ENCODE peak calls at places on chromosomes 13 and 19, in six cellular contexts. L, Q, Z, U, D and M are unnamed samples.
A peak's percentile ranks its signal among the peaks of the same experiment; 100 is the strongest.

GRCh38 chr19:7386308-7386707 is 37.6 kb downstream of the ARHGEF18 start:
- DNase-seq in U (no peak), Q (no peak), L (no peak), Z (no peak), D (no peak), M (no peak)

GRCh38 chr13:98442391-98443230 is 134.3 kb downstream of the STK24 start:
- DNase-seq in U (no peak), L (no peak), Z (no peak), Q (no peak), D (no peak), M (no peak)

GRCh38 chr13:59477011-59477410 is 686.7 kb downstream of the DIAPH3 start:
- DNase-seq in D (no peak), U (no peak), Q (no peak), L (no peak), Z (no peak), M (no peak)

GRCh38 chr19:7063339-7063738 is 4.9 kb upstream of the MBD3L3 start:
- DNase-seq in Z (no peak), L (no peak), U (no peak), D (no peak), Q (no peak), M (no peak)

GRCh38 chr13:80778302-80778701 is 437.4 kb upstream of the SPRY2 start:
- DNase-seq in L (no peak), D (no peak), Z (no peak), U (no peak), Q (no peak), M (no peak)

GRCh38 chr13:21402586-21403307 is 56.4 kb downstream of the ZDHHC20 start:
- DNase-seq in Z (no peak), D (no peak), Q (no peak), L (no peak), U (no peak), M (no peak)

GRCh38 chr19:28619842-28620429 is 593.0 kb downstream of the UQCRFS1 start:
- DNase-seq in D (no peak), Q (no peak), U (no peak), L (no peak), Z (peak; percentile 86), M (no peak)

GRCh38 chr19:4717191-4717965 is 6.3 kb downstream of the DPP9 start:
- DNase-seq in Z (no peak), D (no peak), U (no peak), L (no peak), Q (no peak), M (no peak)

GRCh38 chr19:41376241-41376997 is at the start of gene TMEM91:
- DNase-seq in Z (no peak), U (peak; percentile 60), L (no peak), Q (no peak), D (peak; percentile 33), M (no peak)

GRCh38 chr19:56874530-56874929 is 34.0 kb upstream of the PEG3 start:
- DNase-seq in Q (no peak), D (no peak), Z (no peak), L (no peak), U (no peak), M (no peak)

GRCh38 chr19:56866563-56866962 is 26.0 kb upstream of the PEG3 start:
- DNase-seq in Z (no peak), Q (no peak), D (no peak), U (no peak), L (no peak), M (no peak)

GRCh38 chr19:56868446-56868845 is 27.9 kb upstream of the PEG3 start:
- DNase-seq in L (no peak), D (no peak), Q (no peak), U (no peak), Z (no peak), M (no peak)

GRCh38 chr19:56873493-56873892 is 33.0 kb upstream of the PEG3 start:
- DNase-seq in Z (no peak), Q (no peak), L (no peak), D (no peak), U (no peak), M (no peak)

GRCh38 chr19:56869886-56870285 is 29.4 kb upstream of the PEG3 start:
- DNase-seq in U (no peak), Z (no peak), D (no peak), Q (no peak), L (no peak), M (no peak)
- H3K9me3 ChIP-seq in U (no peaks in the 10 kb centered on the region), Z (peaks cover 4% of the 10 kb centered on the region), D (peaks cover 11% of the 10 kb centered on the region), Q (no peaks in the 10 kb centered on the region), L (peaks cover 10% of the 10 kb centered on the region), M (peaks cover 28% of the 10 kb centered on the region)

GRCh38 chr13:33869005-33869404 is 51.1 kb downstream of the RFC3 start:
- DNase-seq in Z (no peak), U (no peak), D (no peak), L (no peak), Q (no peak), M (no peak)
- H3K9me3 ChIP-seq in Z (no peaks in the 10 kb centered on the region), U (no peaks in the 10 kb centered on the region), D (no peaks in the 10 kb centered on the region), L (no peaks in the 10 kb centered on the region), Q (no peaks in the 10 kb centered on the region), M (no peaks in the 10 kb centered on the region)

GRCh38 chr19:12112238-12112637 is 27.9 kb downstream of the ZNF20 start:
- DNase-seq in Q (no peak), L (no peak), Z (no peak), D (no peak), U (no peak), M (no peak)
- H3K9me3 ChIP-seq in Q (no peaks in the 10 kb centered on the region), L (peaks cover 21% of the 10 kb centered on the region), Z (no peaks in the 10 kb centered on the region), D (peaks cover 27% of the 10 kb centered on the region), U (peaks cover 7% of the 10 kb centered on the region), M (no peaks in the 10 kb centered on the region)

DNA sequence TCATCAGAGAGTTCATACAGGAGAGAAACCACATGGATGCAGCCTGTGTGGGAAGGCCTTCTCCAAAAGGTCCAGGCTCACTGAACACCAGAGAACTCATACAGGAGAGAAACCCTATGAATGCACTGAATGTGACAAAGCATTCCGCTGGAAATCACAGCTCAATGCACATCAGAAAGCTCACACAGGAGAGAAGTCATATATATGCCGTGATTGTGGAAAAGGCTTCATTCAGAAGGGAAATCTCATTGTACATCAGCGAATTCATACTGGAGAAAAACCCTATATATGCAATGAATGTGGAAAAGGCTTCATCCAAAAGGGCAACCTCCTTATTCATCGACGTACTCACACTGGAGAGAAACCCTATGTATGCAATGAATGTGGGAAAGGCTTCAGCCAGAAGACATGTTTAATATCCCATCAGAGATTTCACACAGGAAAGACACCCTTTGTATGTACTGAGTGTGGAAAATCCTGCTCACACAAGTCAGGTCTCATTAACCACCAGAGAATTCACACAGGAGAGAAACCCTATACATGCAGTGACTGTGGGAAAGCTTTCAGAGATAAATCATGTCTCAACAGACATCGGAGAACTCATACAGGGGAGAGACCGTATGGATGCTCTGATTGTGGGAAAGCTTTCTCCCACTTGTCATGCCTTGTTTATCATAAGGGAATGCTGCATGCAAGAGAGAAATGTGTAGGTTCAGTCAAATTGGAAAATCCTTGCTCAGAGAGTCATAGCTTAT is 17.7 kb downstream of the ZNF613 start:
- DNase-seq in Q (no peak), U (no peak), Z (no peak), D (no peak), L (no peak), M (no peak)
- H3K9me3 ChIP-seq in Q (peaks cover 37% of the 10 kb centered on the region), U (peaks cover 84% of the 10 kb centered on the region), Z (peaks cover 79% of the 10 kb centered on the region), D (peaks cover 100% of the 10 kb centered on the region), L (peaks cover 100% of the 10 kb centered on the region), M (peaks cover 98% of the 10 kb centered on the region)

GRCh38 chr19:15614507-15615379 is at the start of gene CYP4F8:
- DNase-seq in U (no peak), Q (no peak), D (no peak), Z (no peak), L (no peak), M (no peak)
- H3K9me3 ChIP-seq in U (no peaks in the 10 kb centered on the region), Q (no peaks in the 10 kb centered on the region), D (no peaks in the 10 kb centered on the region), Z (no peaks in the 10 kb centered on the region), L (no peaks in the 10 kb centered on the region), M (no peaks in the 10 kb centered on the region)

DNA sequence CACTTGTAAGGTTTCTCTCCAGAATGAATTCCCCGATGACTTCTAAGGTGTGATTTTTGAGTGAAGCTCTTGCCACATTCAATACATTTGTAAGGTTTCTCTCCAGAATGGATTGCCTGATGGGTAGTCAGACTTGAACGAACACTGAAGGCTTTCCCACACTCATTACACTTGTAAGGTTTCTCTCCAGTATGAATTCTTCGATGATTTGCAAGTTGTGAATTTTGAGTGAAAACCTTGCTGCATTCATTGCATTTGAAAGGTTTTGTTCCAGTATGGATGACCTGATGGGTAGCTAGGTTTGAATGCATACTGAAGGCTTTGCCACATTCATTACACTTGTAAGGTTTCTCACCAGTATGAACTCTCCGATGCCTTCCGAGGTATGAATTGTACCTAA is 24.3 kb downstream of the ERVV-2 start:
- DNase-seq in D (no peak), U (no peak), Q (no peak), L (no peak), Z (no peak), M (no peak)
- H3K9me3 ChIP-seq in D (peaks cover 76% of the 10 kb centered on the region), U (peaks cover 48% of the 10 kb centered on the region), Q (peaks cover 5% of the 10 kb centered on the region), L (peaks cover 92% of the 10 kb centered on the region), Z (peaks cover 19% of the 10 kb centered on the region), M (peaks cover 98% of the 10 kb centered on the region)

GRCh38 chr19:58274771-58275199 is 4.0 kb upstream of the ZNF8 start:
- DNase-seq in L (no peak), D (no peak), Q (no peak), Z (no peak), U (no peak), M (no peak)

GRCh38 chr19:58277748-58278147 is 1.0 kb upstream of the ZNF8 start:
- DNase-seq in Q (no peak), D (no peak), L (no peak), U (no peak), Z (no peak), M (no peak)

GRCh38 chr19:58278156-58279041 is at the start of gene ZNF8:
- DNase-seq in U (peak; percentile 98), L (peak; percentile 95), Q (peak; percentile 97), Z (peak; percentile 99), D (peak; percentile 97), M (peak; percentile 96)

GRCh38 chr19:58277197-58277596 is 1.6 kb upstream of the ZNF8 start:
- DNase-seq in D (no peak), L (no peak), U (no peak), Z (no peak), Q (no peak), M (no peak)

DNA sequence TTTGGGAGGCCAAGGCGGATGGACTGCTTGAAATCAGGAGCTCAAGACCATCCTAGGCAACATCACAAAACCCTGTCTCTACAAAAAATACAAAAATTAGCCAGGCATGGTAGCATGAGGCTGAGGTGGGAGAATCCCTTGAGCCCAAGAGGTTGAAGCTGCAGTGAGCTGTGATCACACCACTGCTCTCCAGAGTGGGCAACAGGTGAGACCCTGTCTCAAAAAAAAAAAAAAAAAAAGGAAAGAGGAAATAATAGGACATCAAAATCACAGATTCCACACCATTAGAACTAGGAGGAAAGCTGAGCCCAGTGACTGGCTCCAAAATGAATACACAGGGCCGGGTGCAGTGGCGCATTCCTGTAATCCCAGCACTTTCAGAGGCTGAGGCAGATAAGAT is 3.2 kb upstream of the ZNF8 start:
- DNase-seq in Z (no peak), L (no peak), Q (no peak), D (no peak), U (no peak), M (no peak)
- H3K9me3 ChIP-seq in Z (peaks cover 19% of the 10 kb centered on the region), L (peaks cover 59% of the 10 kb centered on the region), Q (peaks cover 8% of the 10 kb centered on the region), D (peaks cover 67% of the 10 kb centered on the region), U (peaks cover 38% of the 10 kb centered on the region), M (peaks cover 45% of the 10 kb centered on the region)

GRCh38 chr13:58399263-58399662 is 767.7 kb downstream of the PCDH17 start:
- DNase-seq in Z (no peak), D (no peak), L (no peak), Q (no peak), U (no peak), M (no peak)
- H3K9me3 ChIP-seq in Z (peaks cover 8% of the 10 kb centered on the region), D (peaks cover 34% of the 10 kb centered on the region), L (peaks cover 10% of the 10 kb centered on the region), Q (no peaks in the 10 kb centered on the region), U (no peaks in the 10 kb centered on the region), M (peaks cover 6% of the 10 kb centered on the region)